ENCODE peak calls at places on chromosomes 11 and 22, in four cellular contexts. D is K562, L is HepG2, S is GM12878. X is an unnamed sample.

GRCh38 chr11:59216654-59217640 is 4.2 kb upstream of the MPEG1 start:
- DNase-seq in D (no peak), L (no peak), S (peak; percentile 99), X (no peak)

GRCh38 chr22:19085233-19086043 is 36.8 kb downstream of the DGCR2 start:
- DNase-seq in L (peak; percentile 26), S (peak; percentile 43), D (no peak), X (peak; percentile 62)

GRCh38 chr22:49965291-49966040 is 4.9 kb downstream of the PIM3 start:
- DNase-seq in L (no peak), D (no peak), S (no peak), X (no peak)

GRCh38 chr11:131002145-131002544 is 85.9 kb upstream of the SNX19 start:
- DNase-seq in S (no peak), L (no peak), D (no peak), X (no peak)

GRCh38 chr11:96055706-96056387 is 131.9 kb upstream of the MTMR2 start:
- DNase-seq in L (peak; percentile 7), D (no peak), S (no peak), X (no peak)

GRCh38 chr11:70424765-70425164 is 26.4 kb downstream of the CTTN start:
- DNase-seq in L (no peak), S (peak; percentile 26), D (no peak), X (no peak)

GRCh38 chr11:77141034-77141433 is 13.0 kb downstream of the MYO7A start:
- DNase-seq in L (peak; percentile 79), D (no peak), S (no peak), X (no peak)

GRCh38 chr11:40130427-40130826 is 1329.0 kb downstream of the LRRC4C start:
- DNase-seq in D (no peak), S (no peak), L (no peak), X (no peak)

GRCh38 chr11:10387209-10388083 is 67.6 kb upstream of the AMPD3 start:
- DNase-seq in D (no peak), S (no peak), L (no peak), X (no peak)

GRCh38 chr11:114056409-114056808 is 3.1 kb upstream of the ZBTB16 start:
- DNase-seq in D (no peak), S (no peak), L (no peak), X (no peak)

GRCh38 chr11:95547974-95548373 is 241.6 kb downstream of the FAM76B start:
- DNase-seq in D (no peak), S (no peak), L (no peak), X (no peak)

GRCh38 chr11:132334769-132335280 is 964.4 kb downstream of the NTM start:
- DNase-seq in D (no peak), S (no peak), L (no peak), X (no peak)

GRCh38 chr11:34284836-34285235 is 73.0 kb downstream of the ABTB2 start:
- DNase-seq in S (no peak), D (no peak), L (no peak), X (no peak)

GRCh38 chr11:124900464-124900863 is 2.8 kb upstream of the ROBO4 start:
- DNase-seq in L (peak; percentile 25), D (no peak), S (no peak), X (no peak)

GRCh38 chr11:100734743-100735527 is 47.8 kb downstream of the ARHGAP42 start:
- DNase-seq in D (no peak), L (no peak), S (peak; percentile 27), X (no peak)

GRCh38 chr11:86222081-86222480 is 22.5 kb upstream of the EED start:
- DNase-seq in D (no peak), S (no peak), L (no peak), X (no peak)

GRCh38 chr11:134275534-134276395 is at the start of gene GLB1L3:
- DNase-seq in S (no peak), L (no peak), D (peak; percentile 57), X (peak; percentile 68)

GRCh38 chr11:86811637-86812321 is 11.4 kb downstream of the PRSS23 start:
- DNase-seq in S (no peak), L (no peak), D (no peak), X (no peak)

GRCh38 chr11:91158901-91159537 is 936.2 kb upstream of the CHORDC1 start:
- DNase-seq in L (no peak), D (no peak), S (no peak), X (no peak)

GRCh38 chr11:3989891-3990290 is 104.7 kb upstream of the RRM1 start:
- DNase-seq in S (peak; percentile 32), L (no peak), D (no peak), X (no peak)

GRCh38 chr22:24029304-24029703 is 18.2 kb downstream of the CABIN1 start:
- DNase-seq in S (no peak), L (no peak), D (no peak), X (no peak)

GRCh38 chr11:65422633-65423515 is at the start of gene NEAT1:
- DNase-seq in D (peak; percentile 78), L (peak; percentile 87), S (no peak), X (peak; percentile 69)

GRCh38 chr11:87290304-87290922 is 252.7 kb downstream of the TMEM135 start:
- DNase-seq in L (peak; percentile 59), S (no peak), D (peak; percentile 25), X (peak; percentile 16)

GRCh38 chr11:8839957-8840945 is 70.7 kb upstream of the AKIP1 start:
- DNase-seq in L (peak; percentile 35), D (no peak), S (no peak), X (no peak)

GRCh38 chr22:23497016-23497885 is 82.8 kb downstream of the IGLL1 start:
- DNase-seq in S (no peak), D (no peak), L (no peak), X (no peak)

GRCh38 chr11:94924074-94925031 is 49.0 kb downstream of the CWC15 start:
- DNase-seq in D (no peak), S (no peak), L (no peak), X (no peak)

GRCh38 chr22:36027579-36027959 is 1.1 kb downstream of the RBFOX2 start:
- DNase-seq in S (no peak), L (no peak), D (no peak), X (no peak)

GRCh38 chr11:114034956-114035355 is 24.6 kb upstream of the ZBTB16 start:
- DNase-seq in S (no peak), D (no peak), L (no peak), X (no peak)

GRCh38 chr22:29998627-29999026 is 81.6 kb upstream of the HORMAD2 start:
- DNase-seq in S (no peak), D (peak; percentile 16), L (no peak), X (no peak)

GRCh38 chr11:37770145-37770544 is 1172.1 kb upstream of the RAG2 start:
- DNase-seq in L (no peak), S (no peak), D (no peak), X (no peak)

GRCh38 chr11:28673687-28674431 is 565.7 kb downstream of the METTL15 start:
- DNase-seq in D (no peak), L (no peak), S (no peak), X (no peak)

GRCh38 chr22:42773161-42773560 is 52.5 kb upstream of the A4GALT start:
- DNase-seq in D (no peak), S (no peak), L (no peak), X (no peak)
- TF ChIP-seq FOXM1 in D (no peak), S (no peak), L (no peak), X (no peak)

GRCh38 chr11:14932447-14932846 is 39.7 kb downstream of the CALCA start:
- DNase-seq in D (no peak), S (no peak), L (no peak), X (no peak)

GRCh38 chr11:14924291-14924690 is 32.3 kb upstream of the CYP2R1 start:
- DNase-seq in L (no peak), D (no peak), S (no peak), X (no peak)

DNA sequence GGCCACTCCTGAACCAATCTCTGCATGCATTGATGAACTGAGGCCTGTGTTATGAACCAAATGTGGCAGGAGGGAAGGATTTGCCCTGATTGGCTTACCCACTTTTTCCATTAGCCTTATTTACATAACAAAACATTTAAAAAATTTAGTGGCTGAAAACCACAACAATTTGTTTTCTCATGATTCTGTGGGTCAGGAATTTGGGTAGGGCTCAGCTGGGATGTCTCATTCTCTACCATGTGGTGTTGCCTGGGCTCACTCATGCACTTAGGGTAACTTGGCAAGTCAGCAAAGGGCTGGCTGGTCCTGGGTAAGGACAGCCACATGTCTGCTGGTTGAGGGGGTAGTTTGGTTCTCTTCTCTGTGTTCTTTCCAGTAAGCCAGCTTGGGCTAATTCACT is 35.1 kb upstream of the CYP2R1 start:
- DNase-seq in D (no peak), S (no peak), L (no peak), X (no peak)
- TF ChIP-seq TARDBP in D (no peak), S (no peak), L (no peak), X (no peak)

DNA sequence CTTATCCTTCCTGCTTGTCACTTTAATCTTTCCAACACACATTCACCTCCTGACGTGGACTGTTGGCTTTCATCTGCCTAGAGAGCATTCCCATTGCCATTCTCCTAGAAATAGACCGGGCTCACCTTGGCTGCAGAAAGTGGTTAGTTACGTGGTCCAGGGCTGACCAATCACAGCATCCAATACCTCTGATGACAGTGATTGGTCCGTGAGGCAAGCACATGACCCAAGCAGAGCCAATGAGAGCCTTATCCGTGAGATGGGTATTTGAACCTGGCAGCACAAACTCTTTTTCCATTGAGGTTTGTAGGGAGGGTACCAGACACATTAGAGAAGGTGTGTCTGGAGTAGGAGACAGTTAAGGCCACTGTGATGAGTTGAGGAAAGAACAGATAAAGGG is 85.8 kb downstream of the MIAT start:
- DNase-seq in D (peak; percentile 28), S (no peak), L (no peak), X (no peak)
- TF ChIP-seq BHLHE40 in D (no peak), S (no peak), L (no peak), X (no peak)

DNA sequence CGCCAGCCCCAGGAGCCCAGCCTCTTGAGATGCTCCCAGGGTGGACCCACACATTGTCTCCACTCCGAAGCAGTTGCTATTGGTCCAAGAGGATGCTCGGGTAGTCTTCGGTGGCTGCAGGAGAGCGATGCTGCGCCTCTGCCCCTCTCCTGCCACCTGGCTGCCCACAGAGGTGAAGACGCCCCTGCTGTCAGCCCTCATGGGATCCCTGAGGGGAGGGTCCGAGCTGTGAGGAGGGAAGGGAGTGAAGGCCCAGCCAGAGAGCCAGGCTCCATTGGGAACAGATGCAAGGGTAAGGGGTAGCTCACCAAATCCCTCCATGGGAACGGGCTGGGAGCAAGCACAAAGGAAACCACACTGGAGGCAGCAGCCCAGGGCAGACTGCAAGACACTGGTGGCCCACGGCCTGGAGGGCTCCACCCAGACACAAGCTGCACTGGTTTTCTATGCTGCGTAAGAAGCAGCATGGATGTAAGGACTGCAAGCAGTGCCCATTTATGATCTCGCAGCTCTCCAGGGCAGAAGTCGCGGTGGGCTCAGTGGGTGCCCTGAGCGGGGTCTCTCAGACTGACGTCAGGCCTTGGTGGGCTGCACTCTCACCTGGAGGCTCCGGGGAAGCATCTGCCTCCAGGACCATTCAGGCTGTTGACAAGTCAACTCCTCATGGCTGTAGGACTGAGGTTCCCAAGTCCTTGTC is 15.7 kb downstream of the TSPAN32 start:
- DNase-seq in S (no peak), D (no peak), L (no peak), X (no peak)
- TF ChIP-seq FOXM1 in S (no peak), D (no peak), L (no peak), X (no peak)

GRCh38 chr11:12148466-12148865 is 38.1 kb downstream of the MICAL2 start:
- DNase-seq in D (no peak), S (no peak), L (no peak), X (no peak)

GRCh38 chr11:12147827-12148226 is 37.4 kb downstream of the MICAL2 start:
- DNase-seq in D (no peak), S (no peak), L (no peak), X (no peak)

GRCh38 chr11:12150831-12151382 is 40.5 kb downstream of the MICAL2 start:
- DNase-seq in L (no peak), D (no peak), S (no peak), X (no peak)

GRCh38 chr11:12148882-12149281 is 38.5 kb downstream of the MICAL2 start:
- DNase-seq in S (no peak), D (peak; percentile 33), L (peak; percentile 73), X (no peak)

GRCh38 chr11:12149672-12150225 is 39.4 kb downstream of the MICAL2 start:
- DNase-seq in L (no peak), S (no peak), D (peak; percentile 58), X (no peak)
- TF ChIP-seq TARDBP in L (no peak), S (no peak), D (no peak), X (no peak)